ENCODE peak calls at places on chromosome 22, in five cellular contexts. B is BJ, N is nucleus accumbens, C is amniotic stem cell, L is neuronal stem cell. G is an unnamed sample.

GRCh38 chr22:20084547-20085413 is 4.7 kb downstream of the DGCR8 start:
- DNase-seq in N (no peak), B (no peak), C (no peak), L (peak), G (no peak)

GRCh38 chr22:24805790-24806662 is at the start of gene SGSM1:
- DNase-seq in B (no peak), N (peak), C (no peak), L (peak), G (peak)

GRCh38 chr22:26316732-26317131 is 112.3 kb upstream of the ASPHD2 start:
- DNase-seq in L (no peak), C (no peak), B (no peak), N (no peak), G (no peak)

GRCh38 chr22:37472418-37473006 is 13.7 kb downstream of the MFNG start:
- DNase-seq in L (no peak), B (no peak), N (no peak), C (no peak), G (no peak)

GRCh38 chr22:36541831-36542391 is 12.9 kb upstream of the EIF3D start:
- DNase-seq in L (no peak), B (peak), N (no peak), C (peak), G (no peak)

GRCh38 chr22:25419247-25420113 is 145.0 kb upstream of the GRK3 start:
- DNase-seq in L (no peak), N (no peak), C (no peak), B (no peak), G (no peak)

GRCh38 chr22:26461188-26461810 is 22.3 kb downstream of the HPS4 start:
- DNase-seq in B (no peak), L (peak), C (no peak), N (peak), G (peak)

GRCh38 chr22:32355760-32356159 is 1.9 kb upstream of the RFPL3 start:
- DNase-seq in C (no peak), L (no peak), B (no peak), N (no peak), G (no peak)

GRCh38 chr22:38203090-38203810 is 1.5 kb downstream of the MAFF start:
- DNase-seq in B (no peak), L (no peak), C (no peak), N (no peak), G (no peak)

GRCh38 chr22:37269930-37270678 is 12.2 kb upstream of the CYTH4 start:
- DNase-seq in B (no peak), L (no peak), C (no peak), N (no peak), G (no peak)

GRCh38 chr22:25193548-25193947 is 6.1 kb upstream of the CRYBB3 start:
- DNase-seq in B (no peak), C (no peak), L (peak), N (no peak), G (no peak)

GRCh38 chr22:46108564-46109473 is 41.5 kb upstream of the PPARA start:
- DNase-seq in N (no peak), C (no peak), L (no peak), B (no peak), G (no peak)

GRCh38 chr22:20080445-20080775 is 369 bp downstream of the DGCR8 start:
- DNase-seq in C (no peak), B (no peak), L (peak), N (peak), G (peak)